ENCODE peak calls at places on chromosome 10, in five cellular contexts. One of them, this sample, is unnamed.
A peak's percentile ranks its signal among the peaks of the same experiment; 100 is the strongest.

GRCh38 chr10:8312861-8313260 is 258.4 kb downstream of the GATA3 start:
- DNase-seq in H7: no peak
- DNase-seq in stimulated activated CD4-positive, alpha-beta T cell treated with anti-CD3 and anti-CD28 coated beads, Interleukin-12 subunit alpha, Interleukin-12 subunit beta, amount 100 ng/mL, for 48 hours: no peak
- DNase-seq in CD4-positive, alpha-beta T cell: no peak
- DNase-seq in PC-9: no peak
- DNase-seq in this sample: peak; percentile 47

GRCh38 chr10:98344589-98345038 is 70.4 kb downstream of the PYROXD2 start:
- DNase-seq in H7: no peak
- DNase-seq in stimulated activated CD4-positive, alpha-beta T cell treated with anti-CD3 and anti-CD28 coated beads, Interleukin-12 subunit alpha, Interleukin-12 subunit beta, amount 100 ng/mL, for 48 hours: no peak
- DNase-seq in CD4-positive, alpha-beta T cell: no peak
- DNase-seq in PC-9: no peak
- DNase-seq in this sample: no peak

GRCh38 chr10:112383325-112383724 is 9.4 kb downstream of the ACSL5 start:
- DNase-seq in H7: no peak
- DNase-seq in stimulated activated CD4-positive, alpha-beta T cell treated with anti-CD3 and anti-CD28 coated beads, Interleukin-12 subunit alpha, Interleukin-12 subunit beta, amount 100 ng/mL, for 48 hours: no peak
- DNase-seq in CD4-positive, alpha-beta T cell: no peak
- DNase-seq in PC-9: peak; percentile 56
- DNase-seq in this sample: no peak

GRCh38 chr10:43229208-43230061 is 37.4 kb downstream of the RASGEF1A start:
- DNase-seq in H7: peak; percentile 94
- DNase-seq in stimulated activated CD4-positive, alpha-beta T cell treated with anti-CD3 and anti-CD28 coated beads, Interleukin-12 subunit alpha, Interleukin-12 subunit beta, amount 100 ng/mL, for 48 hours: no peak
- DNase-seq in CD4-positive, alpha-beta T cell: peak; percentile 25
- DNase-seq in PC-9: peak; percentile 47
- DNase-seq in this sample: no peak

GRCh38 chr10:19576576-19576975 is 239.7 kb upstream of the PLXDC2 start:
- DNase-seq in H7: no peak
- DNase-seq in stimulated activated CD4-positive, alpha-beta T cell treated with anti-CD3 and anti-CD28 coated beads, Interleukin-12 subunit alpha, Interleukin-12 subunit beta, amount 100 ng/mL, for 48 hours: no peak
- DNase-seq in CD4-positive, alpha-beta T cell: no peak
- DNase-seq in PC-9: no peak
- DNase-seq in this sample: no peak

GRCh38 chr10:34960983-34961382 is 129.2 kb downstream of the CUL2 start:
- DNase-seq in H7: peak; percentile 57
- DNase-seq in stimulated activated CD4-positive, alpha-beta T cell treated with anti-CD3 and anti-CD28 coated beads, Interleukin-12 subunit alpha, Interleukin-12 subunit beta, amount 100 ng/mL, for 48 hours: no peak
- DNase-seq in CD4-positive, alpha-beta T cell: no peak
- DNase-seq in PC-9: no peak
- DNase-seq in this sample: no peak

GRCh38 chr10:93064874-93065660 is 4.5 kb downstream of the CYP26C1 start:
- DNase-seq in H7: no peak
- DNase-seq in stimulated activated CD4-positive, alpha-beta T cell treated with anti-CD3 and anti-CD28 coated beads, Interleukin-12 subunit alpha, Interleukin-12 subunit beta, amount 100 ng/mL, for 48 hours: no peak
- DNase-seq in CD4-positive, alpha-beta T cell: no peak
- DNase-seq in PC-9: no peak
- DNase-seq in this sample: no peak

GRCh38 chr10:73634397-73634796 is 6.9 kb downstream of the MYOZ1 start:
- DNase-seq in H7: peak; percentile 29
- DNase-seq in stimulated activated CD4-positive, alpha-beta T cell treated with anti-CD3 and anti-CD28 coated beads, Interleukin-12 subunit alpha, Interleukin-12 subunit beta, amount 100 ng/mL, for 48 hours: no peak
- DNase-seq in CD4-positive, alpha-beta T cell: no peak
- DNase-seq in PC-9: no peak
- DNase-seq in this sample: no peak

GRCh38 chr10:61793760-61794713 is 107.5 kb upstream of the ARID5B start:
- DNase-seq in H7: no peak
- DNase-seq in stimulated activated CD4-positive, alpha-beta T cell treated with anti-CD3 and anti-CD28 coated beads, Interleukin-12 subunit alpha, Interleukin-12 subunit beta, amount 100 ng/mL, for 48 hours: no peak
- DNase-seq in CD4-positive, alpha-beta T cell: no peak
- DNase-seq in PC-9: no peak
- DNase-seq in this sample: no peak

GRCh38 chr10:131224106-131224505 is 87.4 kb downstream of the TCERG1L start:
- DNase-seq in H7: no peak
- DNase-seq in stimulated activated CD4-positive, alpha-beta T cell treated with anti-CD3 and anti-CD28 coated beads, Interleukin-12 subunit alpha, Interleukin-12 subunit beta, amount 100 ng/mL, for 48 hours: no peak
- DNase-seq in CD4-positive, alpha-beta T cell: no peak
- DNase-seq in PC-9: no peak
- DNase-seq in this sample: no peak

GRCh38 chr10:96496281-96496925 is 17.3 kb downstream of the TLL2 start:
- DNase-seq in H7: peak; percentile 60
- DNase-seq in stimulated activated CD4-positive, alpha-beta T cell treated with anti-CD3 and anti-CD28 coated beads, Interleukin-12 subunit alpha, Interleukin-12 subunit beta, amount 100 ng/mL, for 48 hours: no peak
- DNase-seq in CD4-positive, alpha-beta T cell: no peak
- DNase-seq in PC-9: no peak
- DNase-seq in this sample: no peak

GRCh38 chr10:19745672-19746071 is 70.6 kb upstream of the PLXDC2 start:
- DNase-seq in H7: no peak
- DNase-seq in stimulated activated CD4-positive, alpha-beta T cell treated with anti-CD3 and anti-CD28 coated beads, Interleukin-12 subunit alpha, Interleukin-12 subunit beta, amount 100 ng/mL, for 48 hours: no peak
- DNase-seq in CD4-positive, alpha-beta T cell: no peak
- DNase-seq in PC-9: no peak
- DNase-seq in this sample: no peak

This sample was measured in T1000.